ENCODE peak calls at places on chromosomes 7 and 10, in eight cellular contexts. One of them, this sample, is unnamed.

GRCh38 chr7:101420436-101420835 is 57.8 kb downstream of the COL26A1 start:
- DNase-seq in epithelial cell of prostate: no peak
- DNase-seq in stimulated activated CD4-positive, alpha-beta T cell treated with anti-CD3 and anti-CD28 coated beads, Interleukin-1b, Interleukin-23, amount 100 ng/mL, for 48 hours: no peak
- DNase-seq in thyroid gland: no peak
- DNase-seq in NCI-H460: no peak
- DNase-seq in cardiac fibroblast: no peak
- DNase-seq in colonic mucosa: no peak
- DNase-seq in breast epithelium: no peak
- DNase-seq in this sample: no peak

GRCh38 chr7:84187813-84188212 is 6.8 kb downstream of the SEMA3A start:
- DNase-seq in epithelial cell of prostate: peak
- DNase-seq in stimulated activated CD4-positive, alpha-beta T cell treated with anti-CD3 and anti-CD28 coated beads, Interleukin-1b, Interleukin-23, amount 100 ng/mL, for 48 hours: no peak
- DNase-seq in thyroid gland: no peak
- DNase-seq in NCI-H460: no peak
- DNase-seq in cardiac fibroblast: peak
- DNase-seq in colonic mucosa: no peak
- DNase-seq in breast epithelium: no peak
- DNase-seq in this sample: no peak

GRCh38 chr10:123870260-123870659 is 21.3 kb downstream of the CPXM2 start:
- DNase-seq in epithelial cell of prostate: no peak
- DNase-seq in stimulated activated CD4-positive, alpha-beta T cell treated with anti-CD3 and anti-CD28 coated beads, Interleukin-1b, Interleukin-23, amount 100 ng/mL, for 48 hours: no peak
- DNase-seq in thyroid gland: peak
- DNase-seq in NCI-H460: no peak
- DNase-seq in cardiac fibroblast: no peak
- DNase-seq in colonic mucosa: no peak
- DNase-seq in breast epithelium: no peak
- DNase-seq in this sample: no peak

GRCh38 chr7:159114981-159115380 is 29.7 kb downstream of the VIPR2 start:
- DNase-seq in epithelial cell of prostate: no peak
- DNase-seq in stimulated activated CD4-positive, alpha-beta T cell treated with anti-CD3 and anti-CD28 coated beads, Interleukin-1b, Interleukin-23, amount 100 ng/mL, for 48 hours: no peak
- DNase-seq in thyroid gland: no peak
- DNase-seq in NCI-H460: no peak
- DNase-seq in cardiac fibroblast: no peak
- DNase-seq in colonic mucosa: no peak
- DNase-seq in breast epithelium: no peak
- DNase-seq in this sample: no peak

GRCh38 chr7:10076661-10077300 is 896.9 kb upstream of the PHF14 start:
- DNase-seq in epithelial cell of prostate: no peak
- DNase-seq in stimulated activated CD4-positive, alpha-beta T cell treated with anti-CD3 and anti-CD28 coated beads, Interleukin-1b, Interleukin-23, amount 100 ng/mL, for 48 hours: no peak
- DNase-seq in thyroid gland: no peak
- DNase-seq in NCI-H460: no peak
- DNase-seq in cardiac fibroblast: no peak
- DNase-seq in colonic mucosa: no peak
- DNase-seq in breast epithelium: no peak
- DNase-seq in this sample: peak

GRCh38 chr7:132755538-132756481 is 179.5 kb upstream of the PLXNA4 start:
- DNase-seq in epithelial cell of prostate: no peak
- DNase-seq in stimulated activated CD4-positive, alpha-beta T cell treated with anti-CD3 and anti-CD28 coated beads, Interleukin-1b, Interleukin-23, amount 100 ng/mL, for 48 hours: no peak
- DNase-seq in thyroid gland: peak
- DNase-seq in NCI-H460: no peak
- DNase-seq in cardiac fibroblast: peak
- DNase-seq in colonic mucosa: no peak
- DNase-seq in breast epithelium: no peak
- DNase-seq in this sample: no peak

GRCh38 chr7:40721344-40721949 is 586.6 kb downstream of the SUGCT start:
- DNase-seq in epithelial cell of prostate: no peak
- DNase-seq in stimulated activated CD4-positive, alpha-beta T cell treated with anti-CD3 and anti-CD28 coated beads, Interleukin-1b, Interleukin-23, amount 100 ng/mL, for 48 hours: no peak
- DNase-seq in thyroid gland: no peak
- DNase-seq in NCI-H460: no peak
- DNase-seq in cardiac fibroblast: peak
- DNase-seq in colonic mucosa: no peak
- DNase-seq in breast epithelium: no peak
- DNase-seq in this sample: no peak

GRCh38 chr10:93420091-93420490 is 62.0 kb downstream of the MYOF start:
- DNase-seq in epithelial cell of prostate: no peak
- DNase-seq in stimulated activated CD4-positive, alpha-beta T cell treated with anti-CD3 and anti-CD28 coated beads, Interleukin-1b, Interleukin-23, amount 100 ng/mL, for 48 hours: no peak
- DNase-seq in thyroid gland: no peak
- DNase-seq in NCI-H460: no peak
- DNase-seq in cardiac fibroblast: no peak
- DNase-seq in colonic mucosa: no peak
- DNase-seq in breast epithelium: no peak
- DNase-seq in this sample: no peak

This sample was measured in OCI-M1.